ENCODE peak calls at places on chromosomes 13 and 19, in ten cellular contexts. V is ovary; U is GM23248; Z is NCI-H748 treated with DMSO at 0.1 percent for 48 hours; A is activated naive CD8-positive, alpha-beta T cell treated with anti-CD3 and anti-CD28 coated beads, Interleukin-2, amount 50 U/mL, for 24 hours; R is putamen; K is A549; O is pancreas; E is stimulated activated CD8-positive, alpha-beta memory T cell treated with anti-CD3 and anti-CD28 coated beads, Interleukin-12 subunit alpha, Interleukin-12 subunit beta, amount 100 ng/mL, for 4 hours; B is lower leg skin. X is an unnamed sample.

GRCh38 chr19:45275370-45275971 is 24.4 kb downstream of the MARK4 start:
- DNase-seq in V (no peak), U (no peak), E (no peak), A (no peak), K (no peak), R (no peak), Z (no peak), O (no peak), B (no peak), X (no peak)

GRCh38 chr19:42076375-42076944 is 494 bp downstream of the ZNF574 start:
- DNase-seq in R (no peak), E (peak; percentile 15), A (peak; percentile 46), Z (no peak), V (no peak), O (peak; percentile 54), K (no peak), U (no peak), B (peak; percentile 90), X (no peak)

GRCh38 chr13:51785592-51786424 is 18.2 kb downstream of the DHRS12 start:
- DNase-seq in Z (peak; percentile 84), O (peak; percentile 39), K (no peak), A (no peak), R (no peak), B (no peak), U (peak; percentile 80), V (peak; percentile 58), E (no peak), X (peak; percentile 48)

GRCh38 chr13:25886438-25887214 is 165.2 kb downstream of the SHISA2 start:
- DNase-seq in O (no peak), R (no peak), A (no peak), E (no peak), B (no peak), V (no peak), Z (no peak), K (no peak), U (peak; percentile 42), X (no peak)

GRCh38 chr19:52700673-52701072 is 34.2 kb downstream of the ZNF611 start:
- DNase-seq in V (no peak), K (no peak), Z (no peak), B (no peak), O (no peak), R (no peak), A (no peak), E (no peak), U (no peak), X (no peak)

GRCh38 chr13:99022953-99023352 is 45.1 kb upstream of the DOCK9 start:
- DNase-seq in O (no peak), E (no peak), B (no peak), R (no peak), V (no peak), Z (no peak), A (no peak), K (no peak), U (no peak), X (peak; percentile 70)

GRCh38 chr19:16084067-16084685 is 7.9 kb downstream of the TPM4 start:
- DNase-seq in U (no peak), O (no peak), V (no peak), A (no peak), E (no peak), R (no peak), B (no peak), K (no peak), Z (no peak), X (no peak)

GRCh38 chr13:84574851-84575250 is 692.6 kb upstream of the SLITRK1 start:
- DNase-seq in O (no peak), B (no peak), U (peak; percentile 39), E (no peak), Z (peak; percentile 27), K (peak; percentile 0), R (no peak), V (no peak), A (no peak), X (peak; percentile 55)

GRCh38 chr13:40371531-40372125 is 294.8 kb downstream of the FOXO1 start:
- DNase-seq in B (peak; percentile 50), O (no peak), R (no peak), K (no peak), U (no peak), Z (no peak), E (no peak), V (no peak), A (no peak), X (no peak)

GRCh38 chr19:49558591-49558990 is 21.8 kb downstream of the NOSIP start:
- DNase-seq in E (no peak), O (no peak), R (no peak), B (no peak), A (peak; percentile 39), U (no peak), K (no peak), V (no peak), Z (no peak), X (no peak)

GRCh38 chr19:14318873-14319272 is 62.4 kb upstream of the ADGRE5 start:
- DNase-seq in K (no peak), R (no peak), B (no peak), U (no peak), Z (no peak), A (peak; percentile 21), V (no peak), O (no peak), E (no peak), X (no peak)

GRCh38 chr13:82749551-82749950 is 1132.7 kb downstream of the SLITRK1 start:
- DNase-seq in R (no peak), O (no peak), K (no peak), Z (no peak), A (no peak), B (no peak), E (no peak), V (no peak), U (no peak), X (no peak)

GRCh38 chr13:94641432-94641941 is 39.8 kb downstream of the GPR180 start:
- DNase-seq in E (no peak), O (no peak), V (no peak), Z (peak; percentile 94), B (no peak), K (peak; percentile 7), A (no peak), U (peak; percentile 87), R (no peak), X (no peak)

GRCh38 chr19:10797541-10798256 is 38.3 kb downstream of the TMED1 start:
- DNase-seq in A (peak; percentile 87), E (peak; percentile 82), O (no peak), U (no peak), R (peak; percentile 48), V (no peak), K (no peak), B (no peak), Z (no peak), X (no peak)

GRCh38 chr19:16834747-16835146 is 5.5 kb downstream of the SIN3B start:
- DNase-seq in O (no peak), A (no peak), V (no peak), K (no peak), R (no peak), E (no peak), Z (no peak), U (peak; percentile 41), B (no peak), X (no peak)

GRCh38 chr19:49758292-49758691 is 4.8 kb downstream of the TSKS start:
- DNase-seq in B (no peak), E (no peak), V (peak; percentile 56), O (no peak), R (peak; percentile 31), A (no peak), Z (no peak), U (peak; percentile 84), K (no peak), X (no peak)

GRCh38 chr13:110559986-110560385 is 1.5 kb downstream of the RAB20 start:
- DNase-seq in K (no peak), Z (no peak), O (no peak), A (no peak), V (no peak), E (no peak), R (no peak), B (no peak), U (peak; percentile 20), X (no peak)

GRCh38 chr13:97235549-97236206 is 13.5 kb downstream of the MBNL2 start:
- DNase-seq in O (peak; percentile 63), E (no peak), V (no peak), R (no peak), K (no peak), B (no peak), Z (no peak), U (no peak), A (no peak), X (no peak)

GRCh38 chr13:92136449-92137180 is 738.2 kb downstream of the GPC5 start:
- DNase-seq in R (no peak), B (no peak), A (no peak), K (no peak), O (no peak), U (no peak), Z (no peak), V (no peak), E (no peak), X (no peak)

GRCh38 chr19:36547001-36547732 is 19.1 kb upstream of the ZNF260 start:
- DNase-seq in U (peak; percentile 3), E (no peak), R (no peak), B (no peak), A (no peak), K (peak; percentile 50), V (no peak), Z (no peak), O (no peak), X (no peak)

GRCh38 chr19:3398114-3398899 is 31.9 kb downstream of the NFIC start:
- DNase-seq in K (no peak), Z (no peak), V (peak; percentile 85), E (no peak), U (peak; percentile 55), B (peak; percentile 96), O (peak; percentile 81), R (peak; percentile 90), A (no peak), X (no peak)

GRCh38 chr13:110503037-110503901 is 58.3 kb downstream of the RAB20 start:
- DNase-seq in R (no peak), O (no peak), K (no peak), U (peak; percentile 25), E (no peak), B (no peak), V (no peak), Z (no peak), A (no peak), X (peak; percentile 42)

GRCh38 chr13:97512732-97513131 is 78.8 kb downstream of the RAP2A start:
- DNase-seq in Z (no peak), O (no peak), A (no peak), V (no peak), B (no peak), R (no peak), K (no peak), U (no peak), E (no peak), X (peak; percentile 14)

GRCh38 chr19:2810141-2811091 is 9.3 kb upstream of the ZNF554 start:
- DNase-seq in Z (no peak), R (no peak), K (no peak), O (no peak), U (no peak), E (no peak), B (no peak), V (no peak), A (no peak), X (no peak)

X was measured in NCI-H526.